ENCODE peak calls at places on chromosomes 3 and 15, in ten cellular contexts. E is left lung, K is stomach, U is cardiac muscle cell, C is adrenal gland, H is upper lobe of right lung, I is body of pancreas, A is ascending aorta, J is ovary, B is right atrium auricular region. M is an unnamed sample. For H3K36me3, the result is how much of the 10 kb centered on the place peaks cover.

GRCh38 chr3:146101538-146101937 is 59.4 kb downstream of the PLOD2 start:
- DNase-seq in E (no peak), K (no peak), U (no peak), C (no peak), H (no peak), I (no peak), A (no peak), J (no peak), B (no peak), M (no peak)

GRCh38 chr3:23221136-23221535 is 18.0 kb downstream of the UBE2E2 start:
- DNase-seq in E (no peak), K (no peak), U (no peak), C (no peak), H (no peak), I (no peak), A (no peak), J (no peak), B (no peak), M (no peak)

GRCh38 chr15:92907880-92908279 is 7.8 kb downstream of the CHD2 start:
- DNase-seq in E (no peak), K (no peak), U (peak), C (peak), H (no peak), I (no peak), A (no peak), J (no peak), B (no peak), M (no peak)

GRCh38 chr3:195001961-195002861 is 268.7 kb downstream of the XXYLT1 start:
- DNase-seq in E (no peak), K (peak), U (peak), C (peak), H (peak), I (peak), A (no peak), J (no peak), B (peak), M (peak)

GRCh38 chr15:88376574-88377174 is 90.5 kb downstream of the MRPL46 start:
- DNase-seq in E (no peak), K (no peak), U (peak), C (no peak), H (no peak), I (no peak), A (no peak), J (no peak), B (peak), M (no peak)

GRCh38 chr3:154421067-154421466 is 8.9 kb downstream of the GPR149 start:
- DNase-seq in E (no peak), K (no peak), U (peak), C (no peak), H (no peak), I (no peak), A (no peak), J (no peak), B (no peak), M (no peak)

GRCh38 chr3:150062492-150062891 is 91.8 kb upstream of the PFN2 start:
- DNase-seq in E (no peak), K (no peak), U (peak), C (no peak), H (no peak), I (no peak), A (no peak), J (peak), B (no peak), M (no peak)

GRCh38 chr3:122356402-122356801 is 26.6 kb downstream of the MIX23 start:
- DNase-seq in E (peak), K (peak), U (peak), C (peak), H (peak), I (peak), A (no peak), J (peak), B (no peak), M (peak)

GRCh38 chr15:52651868-52652267 is 27.3 kb downstream of the ATOSA start:
- DNase-seq in E (peak), K (peak), U (peak), C (peak), H (no peak), I (peak), A (no peak), J (peak), B (peak), M (peak)

GRCh38 chr3:16252243-16252978 is 12.3 kb downstream of the DPH3 start:
- DNase-seq in E (no peak), K (no peak), U (no peak), C (no peak), H (no peak), I (no peak), A (no peak), J (no peak), B (no peak), M (no peak)

GRCh38 chr3:101950510-101950909 is 101.2 kb downstream of the NFKBIZ start:
- DNase-seq in E (no peak), K (no peak), U (peak), C (no peak), H (no peak), I (no peak), A (no peak), J (no peak), B (no peak), M (no peak)

GRCh38 chr15:26838742-26839460 is 28.0 kb upstream of the GABRA5 start:
- DNase-seq in E (no peak), K (no peak), U (no peak), C (no peak), H (no peak), I (no peak), A (no peak), J (no peak), B (no peak), M (peak)

GRCh38 chr3:125437631-125438435 is 62.7 kb upstream of the ZNF148 start:
- DNase-seq in E (peak), K (peak), U (peak), C (peak), H (no peak), I (peak), A (no peak), J (peak), B (peak), M (peak)

GRCh38 chr15:45347033-45347432 is 31.3 kb downstream of the GATM start:
- DNase-seq in E (no peak), K (no peak), U (no peak), C (no peak), H (no peak), I (no peak), A (no peak), J (no peak), B (no peak), M (no peak)

GRCh38 chr3:46087871-46088270 is 60.6 kb upstream of the XCR1 start:
- DNase-seq in E (no peak), K (no peak), U (peak), C (no peak), H (no peak), I (no peak), A (no peak), J (no peak), B (peak), M (no peak)

GRCh38 chr3:88318067-88318466 is 168.3 kb downstream of the C3orf38 start:
- DNase-seq in E (no peak), K (no peak), U (no peak), C (no peak), H (no peak), I (no peak), A (no peak), J (no peak), B (no peak), M (no peak)

GRCh38 chr3:65827076-65827475 is 211.6 kb downstream of the MAGI1 start:
- DNase-seq in E (no peak), K (no peak), U (no peak), C (no peak), H (no peak), I (no peak), A (no peak), J (no peak), B (no peak), M (no peak)
- H3K36me3 ChIP-seq in E (under half), K (under half), U (under half), C (under half), H (under half), I (under half), A (under half), J (under half), B (under half), M (under half)

DNA sequence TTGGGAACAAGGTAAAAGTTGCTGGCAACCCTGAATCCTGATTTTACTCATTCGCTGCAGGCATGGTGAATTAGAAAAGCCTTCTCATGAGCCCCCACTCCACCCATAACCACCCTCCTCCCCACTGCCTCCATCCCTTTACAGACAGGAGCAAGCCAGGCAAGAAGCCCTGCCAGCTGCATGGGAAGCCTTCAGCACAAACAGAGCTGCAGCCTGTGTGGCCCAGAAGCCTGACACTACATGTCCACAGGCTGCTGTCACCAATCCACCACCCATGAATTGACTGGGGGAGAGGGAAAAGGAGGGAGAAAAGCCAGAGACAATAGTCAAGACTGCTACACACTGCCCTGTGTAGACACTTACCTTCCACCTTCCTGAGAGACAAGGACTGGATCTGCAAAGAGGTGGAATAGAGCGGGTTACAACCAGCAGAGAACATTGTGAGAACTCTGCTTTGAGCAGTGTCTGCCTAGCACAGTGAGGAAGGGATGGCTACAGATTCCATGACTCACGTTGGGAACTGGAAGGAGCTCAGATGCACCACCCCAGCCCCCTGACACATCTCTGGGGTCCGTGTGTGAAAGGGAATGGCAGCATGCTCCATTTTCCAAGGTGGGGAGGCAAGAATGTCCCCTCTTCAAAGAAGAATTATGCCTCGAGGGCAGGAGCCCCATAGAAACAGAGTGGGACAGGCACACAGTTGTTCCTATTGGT is 33.9 kb downstream of the DZIP1L start:
- DNase-seq in E (no peak), K (no peak), U (no peak), C (no peak), H (no peak), I (no peak), A (no peak), J (no peak), B (no peak), M (no peak)
- H3K4me3 ChIP-seq in E (no peak), K (peak), U (no peak), C (no peak), H (no peak), I (no peak), A (no peak), J (no peak), B (no peak), M (no peak)

GRCh38 chr3:116579843-116580242 is 129.7 kb upstream of the TUSC7 start:
- DNase-seq in E (no peak), K (no peak), U (peak), C (no peak), H (no peak), I (no peak), A (no peak), J (no peak), B (no peak), M (peak)
- H3K36me3 ChIP-seq in E (under half), K (under half), U (under half), C (under half), H (under half), I (under half), A (under half), J (under half), B (under half), M (under half)

GRCh38 chr3:152290374-152290773 is 21.6 kb downstream of the MBNL1 start:
- DNase-seq in E (no peak), K (no peak), U (no peak), C (no peak), H (no peak), I (no peak), A (no peak), J (no peak), B (no peak), M (no peak)
- H3K4me3 ChIP-seq in E (no peak), K (no peak), U (no peak), C (no peak), H (no peak), I (no peak), A (no peak), J (no peak), B (no peak), M (no peak)

DNA sequence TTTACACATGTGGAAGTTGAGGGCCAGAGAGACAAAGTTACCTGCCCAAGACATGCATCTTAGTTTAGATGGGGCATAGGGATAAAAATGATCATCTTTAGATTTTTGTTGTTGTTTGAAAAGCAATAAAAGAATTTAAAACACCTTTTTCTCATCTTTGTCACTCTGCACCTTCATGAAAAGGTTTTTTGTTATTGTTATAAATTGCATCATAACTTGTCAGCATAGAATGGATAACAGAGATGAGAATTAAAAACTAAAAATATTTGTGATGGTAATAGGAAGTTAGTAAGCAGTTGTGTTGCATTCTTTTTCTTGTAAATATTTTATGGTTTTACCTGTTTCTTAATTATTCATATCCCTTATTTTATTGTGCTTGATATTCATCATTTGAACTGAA is 13.4 kb upstream of the ZBTB47 start:
- DNase-seq in E (no peak), K (no peak), U (no peak), C (no peak), H (no peak), I (no peak), A (no peak), J (no peak), B (no peak), M (no peak)
- H3K36me3 ChIP-seq in E (half or more), K (half or more), U (half or more), C (under half), H (half or more), I (under half), A (half or more), J (under half), B (half or more), M (under half)

DNA sequence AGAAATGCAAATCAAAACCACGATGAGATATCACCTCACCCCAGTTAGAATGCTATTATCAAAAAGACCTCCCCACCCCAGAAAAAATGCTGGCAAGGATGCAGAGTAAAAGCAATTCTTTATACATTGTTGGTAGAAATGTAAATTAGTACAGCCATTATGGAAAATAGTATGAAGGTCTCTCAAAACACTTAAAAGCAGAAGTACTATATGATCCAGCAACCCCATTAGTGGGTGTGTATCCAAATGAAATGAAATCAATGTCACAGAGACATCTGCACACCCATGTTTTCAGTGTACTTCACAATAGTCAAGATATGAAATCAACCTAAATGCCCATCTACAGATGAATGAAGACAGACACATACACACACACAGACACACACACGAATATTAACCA is 308.8 kb downstream of the CHST2 start:
- DNase-seq in E (no peak), K (no peak), U (no peak), C (no peak), H (no peak), I (no peak), A (no peak), J (no peak), B (no peak), M (no peak)
- H3K4me3 ChIP-seq in E (no peak), K (no peak), U (no peak), C (no peak), H (no peak), I (no peak), A (no peak), J (no peak), B (no peak), M (no peak)

DNA sequence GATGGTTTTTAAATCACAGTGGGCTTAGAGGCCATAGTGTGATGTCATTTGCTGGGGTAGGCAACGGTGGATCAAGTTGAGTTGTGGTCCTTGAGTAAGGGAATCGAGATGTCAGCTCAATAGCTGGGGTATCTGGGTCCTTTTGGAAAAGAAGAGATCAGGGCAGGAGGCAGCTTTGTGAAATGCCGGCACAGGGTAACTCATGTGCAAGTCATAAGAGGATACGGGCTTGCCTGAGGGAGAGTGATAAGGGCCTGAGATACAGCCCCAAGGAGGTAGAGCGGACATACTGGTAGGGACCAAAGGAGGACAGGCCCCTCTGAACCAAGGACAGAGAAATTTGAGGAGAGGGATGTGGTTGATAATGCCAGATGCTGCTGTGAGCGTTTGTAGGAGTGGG is 4.2 kb upstream of the FAM131A start:
- DNase-seq in E (no peak), K (no peak), U (no peak), C (no peak), H (no peak), I (no peak), A (no peak), J (no peak), B (no peak), M (no peak)
- H3K36me3 ChIP-seq in E (half or more), K (half or more), U (half or more), C (under half), H (half or more), I (half or more), A (half or more), J (under half), B (half or more), M (half or more)

DNA sequence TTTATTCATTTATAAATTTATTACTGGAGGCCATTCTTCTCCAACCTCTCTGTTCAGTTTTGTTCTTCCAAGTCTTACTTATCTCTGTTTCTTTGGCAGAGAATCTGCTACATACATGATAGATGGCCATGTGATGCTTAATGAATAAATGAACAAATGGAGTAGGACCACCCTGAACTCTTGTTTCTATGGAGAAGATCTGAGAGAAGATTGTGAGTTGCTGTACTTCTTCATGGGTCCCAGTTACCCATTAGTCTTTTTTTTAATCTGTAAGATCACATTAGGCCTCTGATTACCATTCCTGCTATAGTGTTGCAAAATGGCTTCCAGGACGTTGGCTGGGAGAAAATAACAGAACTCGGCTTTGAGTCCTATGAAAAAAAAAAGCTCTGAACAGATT is 191.9 kb upstream of the SYNPR start:
- DNase-seq in E (no peak), K (no peak), U (no peak), C (no peak), H (no peak), I (no peak), A (no peak), J (no peak), B (no peak), M (peak)
- H3K4me3 ChIP-seq in E (no peak), K (no peak), U (no peak), C (no peak), H (no peak), I (no peak), A (no peak), J (no peak), B (no peak), M (no peak)